ENCODE peak calls at places on chromosomes 11 and 22, in seven cellular contexts. R is lower lobe of right lung; J is ovary; M is stimulated activated naive CD8-positive, alpha-beta T cell treated with anti-CD3 and anti-CD28 coated beads, Interleukin-15, Interleukin-2, amounts not matched to agents 100 U/mL and 50 U/mL, for 24 hours; A is T1000; N is SJSA1; B is NCI-H446. S is an unnamed sample.

GRCh38 chr11:103994111-103994510 is 42.3 kb upstream of the DDI1 start:
- DNase-seq in R (no peak), J (no peak), M (no peak), A (no peak), N (no peak), B (peak), S (no peak)

GRCh38 chr11:130858215-130858614 is 58.1 kb downstream of the SNX19 start:
- DNase-seq in R (no peak), J (no peak), M (no peak), A (no peak), N (no peak), B (peak), S (no peak)

GRCh38 chr11:23509023-23509422 is 648.7 kb upstream of the CCDC179 start:
- DNase-seq in R (no peak), J (no peak), M (no peak), A (no peak), N (no peak), B (no peak), S (no peak)

GRCh38 chr11:119626197-119626909 is 102.6 kb downstream of the NECTIN1 start:
- DNase-seq in R (no peak), J (no peak), M (no peak), A (no peak), N (no peak), B (no peak), S (no peak)

GRCh38 chr11:48095779-48096470 is 115.6 kb downstream of the PTPRJ start:
- DNase-seq in R (no peak), J (peak), M (no peak), A (no peak), N (no peak), B (no peak), S (no peak)

GRCh38 chr11:61963016-61963281 is 4.5 kb downstream of the FTH1 start:
- DNase-seq in R (no peak), J (peak), M (no peak), A (no peak), N (no peak), B (no peak), S (no peak)

GRCh38 chr11:110337570-110338193 is 41.3 kb upstream of the RDX start:
- DNase-seq in R (no peak), J (no peak), M (peak), A (peak), N (peak), B (no peak), S (no peak)

GRCh38 chr11:65780770-65781151 is at the start of gene AP5B1:
- DNase-seq in R (peak), J (peak), M (peak), A (peak), N (peak), B (peak), S (peak)

GRCh38 chr11:68997995-68998348 is 15.1 kb downstream of the MRGPRF start:
- DNase-seq in R (no peak), J (no peak), M (no peak), A (no peak), N (no peak), B (no peak), S (no peak)

GRCh38 chr11:47259178-47259977 is 1.6 kb downstream of the NR1H3 start:
- DNase-seq in R (peak), J (no peak), M (peak), A (no peak), N (no peak), B (peak), S (peak)

GRCh38 chr22:29071261-29072045 is 1.4 kb upstream of the KREMEN1 start:
- DNase-seq in R (peak), J (peak), M (peak), A (no peak), N (no peak), B (no peak), S (peak)

GRCh38 chr11:114173836-114174235 is 114.3 kb downstream of the ZBTB16 start:
- DNase-seq in R (no peak), J (no peak), M (no peak), A (no peak), N (no peak), B (no peak), S (no peak)

GRCh38 chr22:29370556-29370955 is 17.8 kb downstream of the AP1B1 start:
- DNase-seq in R (no peak), J (no peak), M (no peak), A (no peak), N (no peak), B (no peak), S (no peak)

GRCh38 chr11:971731-972365 is 46.2 kb downstream of the AP2A2 start:
- DNase-seq in R (no peak), J (no peak), M (no peak), A (no peak), N (no peak), B (no peak), S (no peak)

GRCh38 chr11:68632802-68633201 is 51.5 kb upstream of the GAL start:
- DNase-seq in R (no peak), J (no peak), M (peak), A (no peak), N (no peak), B (peak), S (peak)

GRCh38 chr11:6251120-6251733 is 8.4 kb upstream of the CCKBR start:
- DNase-seq in R (peak), J (peak), M (peak), A (no peak), N (peak), B (peak), S (peak)

GRCh38 chr11:11416917-11417316 is 63.9 kb upstream of the CSNK2A3 start:
- DNase-seq in R (no peak), J (no peak), M (no peak), A (peak), N (peak), B (no peak), S (no peak)

GRCh38 chr11:8331767-8332166 is 68.1 kb upstream of the LMO1 start:
- DNase-seq in R (no peak), J (no peak), M (no peak), A (no peak), N (no peak), B (no peak), S (no peak)

GRCh38 chr11:45872513-45873356 is 12.7 kb upstream of the MAPK8IP1 start:
- DNase-seq in R (no peak), J (peak), M (peak), A (peak), N (peak), B (peak), S (peak)

GRCh38 chr11:2077061-2077802 is 62.0 kb downstream of the IGF2 start:
- DNase-seq in R (no peak), J (no peak), M (peak), A (no peak), N (peak), B (no peak), S (no peak)

GRCh38 chr22:48871176-48871840 is 956.4 kb downstream of the BRD1 start:
- DNase-seq in R (peak), J (no peak), M (no peak), A (no peak), N (no peak), B (no peak), S (no peak)

S was measured in HAP-1.